ENCODE peak calls at places on chromosomes 11 and 22, in four cellular contexts. One of them, this sample, is unnamed.
A peak's percentile ranks its signal among the peaks of the same experiment; 100 is the strongest.

GRCh38 chr11:97201743-97202612 is 812.2 kb downstream of the JRKL start:
- DNase-seq in endodermal cell: no peak
- DNase-seq in activated T-cell treated with anti-CD3 and anti-CD28 coated beads, Interleukin-2, amount 50 U/mL, for 72 hours: no peak
- DNase-seq in tibial nerve: no peak
- DNase-seq in this sample: no peak

GRCh38 chr11:62472063-62472884 is 53.4 kb downstream of the SCGB1A1 start:
- DNase-seq in endodermal cell: no peak
- DNase-seq in activated T-cell treated with anti-CD3 and anti-CD28 coated beads, Interleukin-2, amount 50 U/mL, for 72 hours: peak; percentile 3
- DNase-seq in tibial nerve: no peak
- DNase-seq in this sample: no peak

GRCh38 chr11:66929753-66930152 is 28.4 kb downstream of the PC start:
- DNase-seq in tibial nerve: no peak
- DNase-seq in endodermal cell: no peak
- DNase-seq in activated T-cell treated with anti-CD3 and anti-CD28 coated beads, Interleukin-2, amount 50 U/mL, for 72 hours: no peak
- DNase-seq in this sample: no peak

GRCh38 chr11:4071828-4072421 is 22.7 kb upstream of the RRM1 start:
- DNase-seq in endodermal cell: peak; percentile 40
- DNase-seq in activated T-cell treated with anti-CD3 and anti-CD28 coated beads, Interleukin-2, amount 50 U/mL, for 72 hours: no peak
- DNase-seq in tibial nerve: no peak
- DNase-seq in this sample: peak; percentile 47

GRCh38 chr11:120522736-120523135 is 11.2 kb downstream of the GRIK4 start:
- DNase-seq in activated T-cell treated with anti-CD3 and anti-CD28 coated beads, Interleukin-2, amount 50 U/mL, for 72 hours: no peak
- DNase-seq in endodermal cell: no peak
- DNase-seq in tibial nerve: no peak
- DNase-seq in this sample: no peak

GRCh38 chr22:46634011-46634699 is 14.0 kb downstream of the GRAMD4 start:
- DNase-seq in activated T-cell treated with anti-CD3 and anti-CD28 coated beads, Interleukin-2, amount 50 U/mL, for 72 hours: no peak
- DNase-seq in tibial nerve: no peak
- DNase-seq in endodermal cell: no peak
- DNase-seq in this sample: no peak

GRCh38 chr22:46561435-46561905 is 24.1 kb upstream of the CELSR1 start:
- DNase-seq in activated T-cell treated with anti-CD3 and anti-CD28 coated beads, Interleukin-2, amount 50 U/mL, for 72 hours: peak; percentile 54
- DNase-seq in tibial nerve: peak; percentile 3
- DNase-seq in endodermal cell: peak; percentile 91
- DNase-seq in this sample: no peak

GRCh38 chr11:110984147-110984546 is 261.4 kb upstream of the POU2AF2 start:
- DNase-seq in activated T-cell treated with anti-CD3 and anti-CD28 coated beads, Interleukin-2, amount 50 U/mL, for 72 hours: no peak
- DNase-seq in tibial nerve: no peak
- DNase-seq in endodermal cell: no peak
- DNase-seq in this sample: no peak

GRCh38 chr11:26764315-26764714 is 42.5 kb upstream of the SLC5A12 start:
- DNase-seq in endodermal cell: no peak
- DNase-seq in tibial nerve: no peak
- DNase-seq in activated T-cell treated with anti-CD3 and anti-CD28 coated beads, Interleukin-2, amount 50 U/mL, for 72 hours: no peak
- DNase-seq in this sample: no peak

GRCh38 chr22:36365020-36365411 is 22.8 kb downstream of the MYH9 start:
- DNase-seq in tibial nerve: no peak
- DNase-seq in activated T-cell treated with anti-CD3 and anti-CD28 coated beads, Interleukin-2, amount 50 U/mL, for 72 hours: peak; percentile 95
- DNase-seq in endodermal cell: no peak
- DNase-seq in this sample: no peak

GRCh38 chr11:134331565-134332188 is at the start of gene GLB1L2:
- DNase-seq in activated T-cell treated with anti-CD3 and anti-CD28 coated beads, Interleukin-2, amount 50 U/mL, for 72 hours: peak; percentile 80
- DNase-seq in tibial nerve: peak; percentile 41
- DNase-seq in endodermal cell: peak; percentile 97
- DNase-seq in this sample: peak; percentile 88

GRCh38 chr11:27203077-27203476 is 159.9 kb downstream of the CCDC34 start:
- DNase-seq in endodermal cell: peak; percentile 56
- DNase-seq in tibial nerve: no peak
- DNase-seq in activated T-cell treated with anti-CD3 and anti-CD28 coated beads, Interleukin-2, amount 50 U/mL, for 72 hours: no peak
- DNase-seq in this sample: no peak

This sample was measured in NCI-H1105 treated with DMSO at 0.1 percent for 48 hours.